ENCODE peak calls at places on chromosomes 3 and 15, in six cellular contexts. R, V, A, E, B and G are unnamed samples. For H3K4me1 and H3K36me3, the result is how much of the 10 kb centered on the place peaks cover.

GRCh38 chr3:121735047-121735696 is 14.4 kb downstream of the GOLGB1 start:
- DNase-seq in E (no peak), R (no peak), B (no peak), A (no peak), V (no peak), G (peak)

GRCh38 chr3:196399485-196399945 is 32.7 kb downstream of the UBXN7 start:
- DNase-seq in E (peak), A (peak), B (no peak), R (no peak), V (no peak), G (peak)

GRCh38 chr15:72306211-72306785 is 13.7 kb downstream of the CELF6 start:
- DNase-seq in A (no peak), E (peak), V (no peak), R (no peak), B (no peak), G (peak)

GRCh38 chr3:41532976-41533375 is 333.7 kb downstream of the CTNNB1 start:
- DNase-seq in V (no peak), A (no peak), R (no peak), B (no peak), E (no peak), G (no peak)

GRCh38 chr3:149016669-149017541 is 25.6 kb downstream of the GYG1 start:
- DNase-seq in E (no peak), V (no peak), R (no peak), B (no peak), A (no peak), G (peak)

GRCh38 chr3:53145109-53146077 is 15.2 kb upstream of the RFT1 start:
- DNase-seq in R (no peak), E (no peak), A (peak), V (no peak), B (no peak), G (no peak)

GRCh38 chr3:44906997-44907396 is 32.6 kb downstream of the TGM4 start:
- DNase-seq in V (no peak), B (no peak), R (no peak), A (no peak), E (no peak), G (no peak)

GRCh38 chr15:89227425-89227824 is 6.0 kb upstream of the RLBP1 start:
- DNase-seq in V (no peak), R (no peak), B (no peak), E (no peak), A (no peak), G (no peak)

GRCh38 chr15:92714071-92714456 is 58.5 kb upstream of the FAM174B start:
- DNase-seq in B (no peak), V (no peak), A (peak), E (peak), R (no peak), G (peak)

GRCh38 chr3:56001991-56002390 is 466.3 kb downstream of the ERC2 start:
- DNase-seq in A (no peak), B (no peak), R (no peak), E (no peak), V (no peak), G (no peak)

GRCh38 chr15:91055548-91056331 is 33.3 kb upstream of the VPS33B start:
- DNase-seq in B (no peak), E (peak), V (no peak), A (peak), R (peak), G (peak)

GRCh38 chr15:39667382-39668127 is 86.7 kb downstream of the THBS1 start:
- DNase-seq in R (no peak), V (no peak), E (no peak), B (no peak), A (no peak), G (no peak)

GRCh38 chr15:72196409-72197044 is 1.1 kb downstream of the GRAMD2A start:
- DNase-seq in B (no peak), V (no peak), R (no peak), E (no peak), A (no peak), G (no peak)

GRCh38 chr15:98614681-98615080 is 33.7 kb upstream of the IGF1R start:
- DNase-seq in V (no peak), R (no peak), E (no peak), B (no peak), A (no peak), G (no peak)

GRCh38 chr3:168086541-168087260 is 9.0 kb downstream of the GOLIM4 start:
- DNase-seq in R (no peak), V (no peak), E (no peak), A (no peak), B (no peak), G (no peak)

GRCh38 chr3:53800507-53800906 is 45.7 kb downstream of the CHDH start:
- DNase-seq in E (no peak), A (no peak), V (no peak), B (no peak), R (no peak), G (no peak)

GRCh38 chr3:118501152-118501551 is 533.5 kb downstream of the IGSF11 start:
- DNase-seq in V (peak), E (peak), B (no peak), A (peak), R (peak), G (peak)

GRCh38 chr3:112672716-112673506 is 32.0 kb upstream of the CCDC80 start:
- DNase-seq in E (no peak), B (no peak), V (no peak), A (no peak), R (no peak), G (no peak)
- H3K4me1 ChIP-seq in E (under half), B (under half), V (under half), A (under half), R (under half), G (under half)

GRCh38 chr15:63553388-63553791 is 43.8 kb upstream of the FBXL22 start:
- DNase-seq in B (no peak), R (peak), A (no peak), V (no peak), E (peak), G (peak)

GRCh38 chr15:63554337-63554927 is 42.8 kb upstream of the FBXL22 start:
- DNase-seq in A (no peak), E (no peak), B (no peak), V (no peak), R (no peak), G (no peak)

GRCh38 chr15:63556736-63557135 is 40.5 kb upstream of the FBXL22 start:
- DNase-seq in B (no peak), R (no peak), A (no peak), E (no peak), V (no peak), G (no peak)

GRCh38 chr15:63556246-63556645 is 40.9 kb upstream of the FBXL22 start:
- DNase-seq in E (no peak), A (no peak), V (no peak), B (no peak), R (no peak), G (no peak)

GRCh38 chr15:63555520-63555919 is 41.7 kb upstream of the FBXL22 start:
- DNase-seq in B (no peak), R (no peak), V (no peak), E (no peak), A (no peak), G (no peak)
- H3K36me3 ChIP-seq in B (half or more), R (under half), V (under half), E (under half), A (under half), G (under half)

DNA sequence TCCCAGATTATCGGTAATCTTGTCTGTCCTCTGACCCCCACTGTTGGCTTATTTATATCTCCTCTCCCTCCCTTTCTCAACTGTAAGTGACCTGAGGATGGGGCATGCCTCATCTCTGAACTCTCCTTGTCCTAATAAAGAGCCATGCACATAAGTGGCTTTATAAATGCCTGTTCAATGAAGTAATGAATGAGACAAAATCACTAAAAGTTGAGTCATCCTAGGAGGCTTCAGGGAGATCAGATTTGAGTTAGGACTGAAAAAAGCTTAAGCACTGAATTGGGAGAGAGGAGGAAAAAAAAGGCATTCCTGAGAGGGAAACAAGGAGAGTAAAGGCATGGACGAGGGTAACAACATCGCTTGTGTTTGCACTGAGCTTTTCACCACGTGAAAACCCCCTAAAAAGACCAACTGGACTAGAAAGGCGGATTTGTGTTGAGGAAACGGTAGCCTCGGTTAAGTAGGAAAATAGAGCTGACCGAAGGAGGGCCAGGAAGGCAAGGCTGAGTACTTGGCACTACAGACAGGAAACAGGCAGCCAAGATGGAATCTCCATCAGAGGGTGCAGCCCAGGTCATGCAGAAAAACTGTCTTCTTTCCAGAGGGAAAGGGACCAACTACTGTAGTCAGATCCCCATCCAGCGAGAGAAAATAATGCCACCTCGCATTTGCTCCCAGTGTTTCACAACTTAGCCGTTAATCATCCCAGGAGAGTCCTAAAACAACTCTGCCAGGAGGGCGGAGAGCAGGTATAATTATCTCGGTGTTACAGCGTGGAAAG is 77.5 kb downstream of the MYO1E start:
- DNase-seq in R (peak), E (no peak), V (no peak), B (no peak), A (no peak), G (peak)
- H3K4me3 ChIP-seq in R (no peak), E (no peak), V (no peak), B (no peak), A (no peak), G (peak)

GRCh38 chr3:107919239-107919638 is 171.6 kb downstream of the CD47 start:
- DNase-seq in R (no peak), E (no peak), V (no peak), A (no peak), B (no peak), G (no peak)

GRCh38 chr3:107916166-107916565 is 174.7 kb downstream of the CD47 start:
- DNase-seq in A (no peak), E (no peak), V (no peak), B (no peak), R (no peak), G (no peak)

GRCh38 chr3:107920538-107920937 is 170.3 kb downstream of the CD47 start:
- DNase-seq in E (no peak), R (no peak), B (no peak), V (no peak), A (no peak), G (no peak)

DNA sequence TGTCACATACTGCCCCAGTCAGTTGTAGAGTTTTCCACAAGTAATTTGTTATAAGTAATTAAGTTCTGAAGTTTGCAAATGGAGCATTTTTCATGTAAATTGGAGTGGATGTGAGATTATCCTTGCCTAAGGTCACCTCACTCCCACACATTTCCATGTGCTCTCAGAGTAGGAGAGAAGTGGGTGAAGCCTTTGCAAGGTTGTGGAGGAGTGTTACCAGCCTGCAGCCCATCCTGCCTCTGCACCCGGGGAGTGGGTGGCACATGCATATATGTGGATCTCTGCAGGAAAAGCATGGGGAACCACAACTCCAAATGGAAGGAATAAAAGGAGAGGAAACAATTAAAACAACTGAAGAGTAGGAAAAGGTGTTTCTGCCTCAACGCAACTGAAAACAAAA is 169.7 kb downstream of the CD47 start:
- DNase-seq in V (no peak), A (no peak), R (no peak), B (no peak), E (no peak), G (no peak)
- H3K4me1 ChIP-seq in V (under half), A (under half), R (under half), B (under half), E (under half), G (under half)

GRCh38 chr3:31495971-31496370 is 36.8 kb upstream of the STT3B start:
- DNase-seq in A (no peak), B (no peak), E (no peak), R (no peak), V (no peak), G (no peak)
- H3K36me3 ChIP-seq in A (under half), B (under half), E (under half), R (under half), V (under half), G (under half)

DNA sequence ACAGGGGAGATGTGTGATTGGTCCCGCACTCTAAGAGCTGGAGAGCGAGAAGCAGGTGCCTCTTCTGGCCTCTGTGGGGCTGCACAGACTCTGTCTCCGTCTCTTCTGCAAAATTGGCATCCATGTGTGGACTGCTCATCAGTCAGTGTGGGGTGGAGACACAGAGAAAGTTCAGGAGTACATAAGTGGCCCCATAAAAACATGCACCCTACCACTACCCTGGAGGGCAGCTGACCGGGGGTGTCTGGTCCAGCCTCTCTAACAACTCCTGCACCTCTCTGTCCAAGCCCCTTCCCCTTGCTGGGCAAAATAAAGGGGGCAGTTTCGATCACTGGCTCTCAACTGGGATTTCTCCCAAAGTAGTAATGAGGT is 76.6 kb downstream of the TAMM41 start:
- DNase-seq in E (no peak), R (no peak), A (no peak), V (no peak), B (no peak), G (no peak)
- H3K4me3 ChIP-seq in E (peak), R (no peak), A (peak), V (peak), B (no peak), G (peak)